ENCODE peak calls at places on chromosomes 7 and 10, in eight cellular contexts. S, R, B, X, E, A, I and W are unnamed samples.

GRCh38 chr7:135923700-135924261 is 53.4 kb downstream of the MTPN start:
- DNase-seq in S (peak; percentile 25), R (peak; percentile 88), B (peak; percentile 54), X (peak; percentile 86), E (no peak), A (peak; percentile 81), I (no peak), W (no peak)

GRCh38 chr7:120218702-120219101 is 54.3 kb upstream of the KCND2 start:
- DNase-seq in S (no peak), R (no peak), B (no peak), X (peak; percentile 71), E (no peak), A (no peak), I (no peak), W (no peak)

GRCh38 chr10:114876602-114877300 is 55.2 kb downstream of the FHIP2A start:
- DNase-seq in S (peak; percentile 85), R (peak; percentile 73), B (no peak), X (peak; percentile 83), E (peak; percentile 96), A (peak; percentile 74), I (peak; percentile 39), W (no peak)

GRCh38 chr7:148849393-148850098 is 34.5 kb downstream of the EZH2 start:
- DNase-seq in S (no peak), R (no peak), B (no peak), X (no peak), E (no peak), A (no peak), I (no peak), W (no peak)

GRCh38 chr10:119176166-119176565 is 2.4 kb downstream of the PRDX3 start:
- DNase-seq in S (no peak), R (no peak), B (no peak), X (no peak), E (no peak), A (no peak), I (no peak), W (no peak)

GRCh38 chr10:129961274-129961839 is 2.7 kb downstream of the EBF3 start:
- DNase-seq in S (no peak), R (no peak), B (no peak), X (no peak), E (no peak), A (no peak), I (no peak), W (no peak)

GRCh38 chr10:35355971-35356724 is 19.8 kb downstream of the CCNY start:
- DNase-seq in S (no peak), R (no peak), B (no peak), X (no peak), E (no peak), A (no peak), I (no peak), W (no peak)

GRCh38 chr10:97842658-97843295 is 6.9 kb upstream of the GOLGA7B start:
- DNase-seq in S (no peak), R (peak; percentile 77), B (no peak), X (no peak), E (no peak), A (no peak), I (no peak), W (no peak)

GRCh38 chr10:11425288-11425595 is 186.2 kb downstream of the USP6NL start:
- DNase-seq in S (no peak), R (no peak), B (no peak), X (peak; percentile 38), E (no peak), A (no peak), I (no peak), W (no peak)

GRCh38 chr10:122013311-122013780 is 24.4 kb downstream of the TACC2 start:
- DNase-seq in S (no peak), R (no peak), B (no peak), X (no peak), E (no peak), A (no peak), I (no peak), W (no peak)

GRCh38 chr7:103412151-103412550 is 33.9 kb downstream of the SLC26A5 start:
- DNase-seq in S (no peak), R (no peak), B (no peak), X (no peak), E (no peak), A (no peak), I (no peak), W (no peak)

GRCh38 chr7:114952296-114952695 is 30.4 kb downstream of the MDFIC start:
- DNase-seq in S (no peak), R (no peak), B (no peak), X (no peak), E (no peak), A (no peak), I (no peak), W (no peak)